ENCODE peak calls at places on chromosomes 13 and 19, in six cellular contexts. One of them, this sample, is unnamed.

GRCh38 chr19:51141181-51141580 is 920 bp upstream of the SIGLEC7 start:
- DNase-seq in kidney epithelial cell: no peak
- DNase-seq in PC-3: no peak
- DNase-seq in uterus: no peak
- DNase-seq in adrenal gland: no peak
- DNase-seq in stomach: no peak
- DNase-seq in this sample: no peak

GRCh38 chr13:112888238-112889111 is 80.5 kb upstream of the MCF2L start:
- DNase-seq in stomach: no peak
- DNase-seq in adrenal gland: no peak
- DNase-seq in uterus: no peak
- DNase-seq in kidney epithelial cell: no peak
- DNase-seq in PC-3: no peak
- DNase-seq in this sample: no peak

GRCh38 chr13:111992911-111993310 is 74.0 kb upstream of the SOX1 start:
- DNase-seq in kidney epithelial cell: no peak
- DNase-seq in adrenal gland: no peak
- DNase-seq in uterus: no peak
- DNase-seq in PC-3: no peak
- DNase-seq in stomach: no peak
- DNase-seq in this sample: no peak

GRCh38 chr19:57280913-57281425 is 684 bp downstream of the ZNF460 start:
- DNase-seq in uterus: no peak
- DNase-seq in kidney epithelial cell: no peak
- DNase-seq in stomach: no peak
- DNase-seq in adrenal gland: no peak
- DNase-seq in PC-3: peak; percentile 27
- DNase-seq in this sample: no peak

GRCh38 chr13:88764103-88764502 is 1092.9 kb downstream of the SLITRK5 start:
- DNase-seq in uterus: no peak
- DNase-seq in PC-3: no peak
- DNase-seq in adrenal gland: no peak
- DNase-seq in kidney epithelial cell: no peak
- DNase-seq in stomach: no peak
- DNase-seq in this sample: no peak

GRCh38 chr19:13872695-13873389 is 4.1 kb upstream of the NANOS3 start:
- DNase-seq in kidney epithelial cell: no peak
- DNase-seq in stomach: no peak
- DNase-seq in uterus: no peak
- DNase-seq in adrenal gland: no peak
- DNase-seq in PC-3: no peak
- DNase-seq in this sample: no peak

GRCh38 chr19:50720921-50721291 is 1.3 kb upstream of the SHANK1 start:
- DNase-seq in adrenal gland: peak; percentile 57
- DNase-seq in PC-3: peak; percentile 48
- DNase-seq in kidney epithelial cell: no peak
- DNase-seq in uterus: no peak
- DNase-seq in stomach: no peak
- DNase-seq in this sample: no peak

GRCh38 chr19:53394522-53394973 is 401 bp upstream of the ZNF765 start:
- DNase-seq in kidney epithelial cell: no peak
- DNase-seq in PC-3: peak; percentile 63
- DNase-seq in uterus: peak; percentile 49
- DNase-seq in adrenal gland: peak; percentile 61
- DNase-seq in stomach: peak; percentile 31
- DNase-seq in this sample: peak; percentile 9

GRCh38 chr19:17448190-17448967 is at the start of gene TMEM221:
- DNase-seq in uterus: peak; percentile 76
- DNase-seq in stomach: peak; percentile 47
- DNase-seq in adrenal gland: peak; percentile 62
- DNase-seq in kidney epithelial cell: no peak
- DNase-seq in PC-3: peak; percentile 54
- DNase-seq in this sample: no peak

GRCh38 chr13:33115274-33115673 is 99.1 kb downstream of the KL start:
- DNase-seq in adrenal gland: no peak
- DNase-seq in PC-3: no peak
- DNase-seq in uterus: no peak
- DNase-seq in stomach: no peak
- DNase-seq in kidney epithelial cell: no peak
- DNase-seq in this sample: no peak

GRCh38 chr19:7556696-7557315 is 21.3 kb downstream of the PNPLA6 start:
- DNase-seq in stomach: no peak
- DNase-seq in adrenal gland: no peak
- DNase-seq in kidney epithelial cell: no peak
- DNase-seq in uterus: no peak
- DNase-seq in PC-3: no peak
- DNase-seq in this sample: no peak

GRCh38 chr19:8666814-8667405 is 31.7 kb downstream of the ACTL9 start:
- DNase-seq in PC-3: no peak
- DNase-seq in stomach: no peak
- DNase-seq in kidney epithelial cell: no peak
- DNase-seq in adrenal gland: no peak
- DNase-seq in uterus: no peak
- DNase-seq in this sample: no peak

GRCh38 chr19:54451331-54451871 is 2.4 kb downstream of the LENG8 start:
- DNase-seq in kidney epithelial cell: no peak
- DNase-seq in PC-3: peak; percentile 21
- DNase-seq in stomach: no peak
- DNase-seq in adrenal gland: no peak
- DNase-seq in uterus: no peak
- DNase-seq in this sample: no peak

GRCh38 chr19:29702161-29702957 is 12.7 kb downstream of the C19orf12 start:
- DNase-seq in kidney epithelial cell: no peak
- DNase-seq in adrenal gland: no peak
- DNase-seq in PC-3: no peak
- DNase-seq in uterus: no peak
- DNase-seq in stomach: no peak
- DNase-seq in this sample: no peak

GRCh38 chr19:49465371-49465770 is 8.6 kb upstream of the FLT3LG start:
- DNase-seq in stomach: no peak
- DNase-seq in adrenal gland: no peak
- DNase-seq in uterus: no peak
- DNase-seq in PC-3: no peak
- DNase-seq in kidney epithelial cell: no peak
- DNase-seq in this sample: no peak

GRCh38 chr13:50400035-50400726 is 384.9 kb downstream of the KCNRG start:
- DNase-seq in kidney epithelial cell: no peak
- DNase-seq in uterus: peak; percentile 42
- DNase-seq in stomach: no peak
- DNase-seq in adrenal gland: peak; percentile 66
- DNase-seq in PC-3: no peak
- DNase-seq in this sample: no peak

GRCh38 chr19:11530432-11530831 is 1.5 kb upstream of the ECSIT start:
- DNase-seq in stomach: peak; percentile 80
- DNase-seq in uterus: peak; percentile 77
- DNase-seq in adrenal gland: peak; percentile 96
- DNase-seq in PC-3: peak; percentile 84
- DNase-seq in kidney epithelial cell: no peak
- DNase-seq in this sample: no peak

GRCh38 chr19:2244486-2244885 is 4.6 kb upstream of the AMH start:
- DNase-seq in stomach: no peak
- DNase-seq in adrenal gland: no peak
- DNase-seq in uterus: no peak
- DNase-seq in PC-3: no peak
- DNase-seq in kidney epithelial cell: no peak
- DNase-seq in this sample: no peak

GRCh38 chr13:59208405-59209195 is 955.1 kb downstream of the DIAPH3 start:
- DNase-seq in uterus: no peak
- DNase-seq in adrenal gland: no peak
- DNase-seq in kidney epithelial cell: no peak
- DNase-seq in stomach: no peak
- DNase-seq in PC-3: no peak
- DNase-seq in this sample: no peak

GRCh38 chr13:110387451-110388140 is 80.5 kb downstream of the COL4A2 start:
- DNase-seq in kidney epithelial cell: no peak
- DNase-seq in PC-3: no peak
- DNase-seq in uterus: peak; percentile 74
- DNase-seq in adrenal gland: no peak
- DNase-seq in stomach: no peak
- DNase-seq in this sample: no peak

GRCh38 chr19:19071897-19072296 is 8.1 kb downstream of the SLC25A42 start:
- DNase-seq in PC-3: no peak
- DNase-seq in uterus: no peak
- DNase-seq in adrenal gland: no peak
- DNase-seq in stomach: no peak
- DNase-seq in kidney epithelial cell: no peak
- DNase-seq in this sample: no peak

GRCh38 chr13:48570225-48570828 is 37.4 kb upstream of the RCBTB2 start:
- DNase-seq in stomach: no peak
- DNase-seq in uterus: no peak
- DNase-seq in kidney epithelial cell: no peak
- DNase-seq in adrenal gland: no peak
- DNase-seq in PC-3: no peak
- DNase-seq in this sample: no peak

GRCh38 chr13:80010846-80011245 is 330.1 kb downstream of the SPRY2 start:
- DNase-seq in adrenal gland: no peak
- DNase-seq in PC-3: no peak
- DNase-seq in uterus: no peak
- DNase-seq in kidney epithelial cell: no peak
- DNase-seq in stomach: no peak
- DNase-seq in this sample: no peak

GRCh38 chr13:80010286-80010831 is 330.6 kb downstream of the SPRY2 start:
- DNase-seq in uterus: no peak
- DNase-seq in kidney epithelial cell: no peak
- DNase-seq in stomach: no peak
- DNase-seq in adrenal gland: no peak
- DNase-seq in PC-3: no peak
- DNase-seq in this sample: no peak

GRCh38 chr13:80009760-80010159 is 331.2 kb downstream of the SPRY2 start:
- DNase-seq in uterus: no peak
- DNase-seq in adrenal gland: no peak
- DNase-seq in PC-3: no peak
- DNase-seq in stomach: no peak
- DNase-seq in kidney epithelial cell: no peak
- DNase-seq in this sample: no peak

GRCh38 chr13:80011448-80012212 is 329.3 kb downstream of the SPRY2 start:
- DNase-seq in stomach: peak; percentile 51
- DNase-seq in uterus: no peak
- DNase-seq in PC-3: no peak
- DNase-seq in adrenal gland: peak; percentile 59
- DNase-seq in kidney epithelial cell: no peak
- DNase-seq in this sample: no peak

GRCh38 chr13:80012281-80012680 is 328.6 kb downstream of the SPRY2 start:
- DNase-seq in stomach: no peak
- DNase-seq in uterus: no peak
- DNase-seq in PC-3: peak; percentile 26
- DNase-seq in adrenal gland: peak; percentile 62
- DNase-seq in kidney epithelial cell: no peak
- DNase-seq in this sample: no peak
- TF ChIP-seq CTCF in stomach: no peak
- TF ChIP-seq CTCF in uterus: no peak
- TF ChIP-seq CTCF in PC-3: no peak
- TF ChIP-seq CTCF in adrenal gland: no peak
- TF ChIP-seq CTCF in kidney epithelial cell: no peak
- TF ChIP-seq CTCF in this sample: no peak

DNA sequence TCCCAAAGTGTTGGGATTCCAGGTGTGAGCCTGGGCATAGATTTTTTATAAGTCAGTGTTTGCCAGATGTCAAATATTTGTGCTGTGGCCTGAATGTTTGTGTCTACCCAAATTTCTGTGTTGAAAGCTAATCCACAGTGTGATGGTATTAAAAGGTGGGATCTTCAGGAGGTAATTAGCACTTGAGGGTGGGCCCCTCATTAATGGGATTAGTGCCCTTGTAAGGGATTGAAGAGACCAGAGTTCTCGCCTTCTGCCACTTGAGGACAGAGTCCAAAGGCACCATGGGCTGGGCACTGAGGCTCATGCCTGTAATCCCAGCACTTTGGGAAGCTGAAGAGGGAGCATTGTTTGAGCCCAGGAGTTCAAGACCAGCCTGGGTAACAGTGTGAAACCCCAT is 9.7 kb upstream of the FBXO17 start:
- DNase-seq in uterus: no peak
- DNase-seq in adrenal gland: no peak
- DNase-seq in kidney epithelial cell: no peak
- DNase-seq in PC-3: no peak
- DNase-seq in stomach: no peak
- DNase-seq in this sample: no peak
- H3K4me3 ChIP-seq in uterus: no peak overlapping the region
- H3K4me3 ChIP-seq in adrenal gland: no peak overlapping the region
- H3K4me3 ChIP-seq in kidney epithelial cell: no peak overlapping the region
- H3K4me3 ChIP-seq in PC-3: no peak overlapping the region
- H3K4me3 ChIP-seq in stomach: no peak overlapping the region
- H3K4me3 ChIP-seq in this sample: no peak overlapping the region

DNA sequence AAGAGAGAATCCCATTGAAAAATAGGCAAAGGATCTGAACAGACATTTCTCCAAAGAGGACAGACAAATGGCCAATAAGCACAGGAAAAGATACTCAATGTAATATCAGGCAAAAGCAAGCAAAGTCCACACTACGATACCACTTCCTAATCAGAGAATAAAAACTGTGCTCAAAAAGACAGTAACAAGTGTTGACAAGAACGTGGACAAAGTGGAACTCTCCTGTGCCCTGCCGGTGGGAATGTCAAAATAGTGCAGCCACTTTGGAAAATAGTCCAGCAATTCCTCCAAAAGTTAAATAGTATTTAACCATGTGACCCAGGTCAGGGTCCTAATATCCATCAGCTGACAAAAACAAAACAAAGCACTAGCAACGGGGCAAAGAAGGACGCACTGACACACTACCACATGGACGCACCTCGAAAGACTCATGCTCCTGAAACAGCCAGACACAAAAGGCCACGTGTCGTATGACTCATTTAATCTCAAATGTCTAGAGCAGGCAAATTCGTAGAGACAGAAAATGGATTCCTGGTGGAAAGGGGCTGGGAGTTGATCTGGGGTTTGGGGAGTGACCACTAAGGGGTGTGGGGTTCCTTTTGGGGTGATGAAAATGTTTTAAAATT is 5.2 kb downstream of the MIER2 start:
- DNase-seq in adrenal gland: no peak
- DNase-seq in stomach: no peak
- DNase-seq in kidney epithelial cell: no peak
- DNase-seq in PC-3: no peak
- DNase-seq in uterus: no peak
- DNase-seq in this sample: no peak
- H3K36me3 ChIP-seq in adrenal gland: peaks cover 10% of the 10 kb centered on the region
- H3K36me3 ChIP-seq in stomach: peaks cover 36% of the 10 kb centered on the region
- H3K36me3 ChIP-seq in kidney epithelial cell: no peaks in the 10 kb centered on the region
- H3K36me3 ChIP-seq in PC-3: no peaks in the 10 kb centered on the region
- H3K36me3 ChIP-seq in uterus: no peaks in the 10 kb centered on the region
- H3K36me3 ChIP-seq in this sample: peaks cover 12% of the 10 kb centered on the region

GRCh38 chr19:33234736-33235135 is 9.1 kb upstream of the SLC7A10 start:
- DNase-seq in uterus: no peak
- DNase-seq in stomach: no peak
- DNase-seq in PC-3: no peak
- DNase-seq in adrenal gland: no peak
- DNase-seq in kidney epithelial cell: no peak
- DNase-seq in this sample: no peak
- TF ChIP-seq CTCF in uterus: no peak
- TF ChIP-seq CTCF in stomach: no peak
- TF ChIP-seq CTCF in PC-3: no peak
- TF ChIP-seq CTCF in adrenal gland: no peak
- TF ChIP-seq CTCF in kidney epithelial cell: no peak
- TF ChIP-seq CTCF in this sample: no peak

DNA sequence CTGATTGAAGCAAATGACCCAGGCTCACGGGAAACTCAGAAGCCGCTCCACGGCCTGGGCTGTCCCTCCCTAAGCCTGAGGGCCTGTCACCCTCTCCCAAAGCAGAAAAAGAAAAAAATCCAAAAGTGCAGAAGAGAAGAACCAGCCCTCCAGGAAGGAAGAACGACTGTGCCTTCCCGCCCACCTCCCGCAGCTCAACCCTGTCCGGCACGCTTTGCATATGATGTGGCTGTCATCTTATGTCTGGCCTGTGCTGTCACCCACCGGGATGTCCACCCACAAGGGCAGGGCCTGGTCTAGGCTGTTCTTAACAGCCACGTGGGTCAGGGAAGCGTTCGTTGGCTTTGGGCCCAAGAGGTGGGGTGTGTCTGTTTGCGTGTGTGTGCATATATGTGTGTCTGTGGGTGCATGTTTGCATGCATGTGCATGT is 13.7 kb downstream of the ZBTB7A start:
- DNase-seq in PC-3: peak; percentile 23
- DNase-seq in stomach: no peak
- DNase-seq in uterus: no peak
- DNase-seq in kidney epithelial cell: no peak
- DNase-seq in adrenal gland: peak; percentile 51
- DNase-seq in this sample: no peak
- H3K4me3 ChIP-seq in PC-3: no peak overlapping the region
- H3K4me3 ChIP-seq in stomach: no peak overlapping the region
- H3K4me3 ChIP-seq in uterus: no peak overlapping the region
- H3K4me3 ChIP-seq in kidney epithelial cell: no peak overlapping the region
- H3K4me3 ChIP-seq in adrenal gland: no peak overlapping the region
- H3K4me3 ChIP-seq in this sample: no peak overlapping the region

This sample was measured in BJ.